ENCODE peak calls at places on chromosomes 7 and 10, in five cellular contexts. Y is H9, I is fibroblast of lung, F is cardiac muscle cell, P is ovary. X is an unnamed sample.

GRCh38 chr10:34528320-34528719 is 286.8 kb downstream of the PARD3 start:
- DNase-seq in Y (peak; percentile 73), I (peak; percentile 79), F (no peak), P (no peak), X (no peak)

GRCh38 chr7:140478361-140479061 is 794 bp downstream of the MKRN1 start:
- DNase-seq in Y (peak; percentile 44), I (peak; percentile 51), F (peak; percentile 71), P (peak; percentile 59), X (peak; percentile 37)

GRCh38 chr7:157875230-157876179 is 538.7 kb downstream of the DNAJB6 start:
- DNase-seq in Y (peak; percentile 80), I (no peak), F (peak; percentile 55), P (no peak), X (no peak)

GRCh38 chr7:3607847-3608246 is 306.8 kb downstream of the SDK1 start:
- DNase-seq in Y (no peak), I (no peak), F (no peak), P (no peak), X (no peak)

GRCh38 chr7:8290645-8291308 is 28.8 kb upstream of the ICA1 start:
- DNase-seq in Y (no peak), I (no peak), F (no peak), P (no peak), X (no peak)

GRCh38 chr7:120961638-120962173 is 11.1 kb downstream of the ING3 start:
- DNase-seq in Y (no peak), I (peak; percentile 14), F (no peak), P (no peak), X (no peak)

GRCh38 chr10:33314788-33315561 is 19.5 kb downstream of the NRP1 start:
- DNase-seq in Y (no peak), I (peak; percentile 89), F (no peak), P (no peak), X (no peak)

GRCh38 chr10:113939212-113939860 is 84.9 kb downstream of the NHLRC2 start:
- DNase-seq in Y (no peak), I (no peak), F (no peak), P (no peak), X (no peak)

GRCh38 chr10:126500185-126500584 is 111.9 kb upstream of the ADAM12 start:
- DNase-seq in Y (no peak), I (no peak), F (no peak), P (no peak), X (no peak)

GRCh38 chr7:46764100-46764941 is 817.6 kb downstream of the TNS3 start:
- DNase-seq in Y (no peak), I (peak; percentile 97), F (no peak), P (no peak), X (no peak)

GRCh38 chr7:131735151-131735550 is 178.7 kb upstream of the PODXL start:
- DNase-seq in Y (no peak), I (no peak), F (no peak), P (no peak), X (no peak)

GRCh38 chr10:90884414-90884813 is 12.6 kb downstream of the RPP30 start:
- DNase-seq in Y (no peak), I (peak; percentile 42), F (no peak), P (no peak), X (no peak)

GRCh38 chr10:24427678-24428409 is 218.9 kb downstream of the KIAA1217 start:
- DNase-seq in Y (no peak), I (no peak), F (no peak), P (no peak), X (no peak)

GRCh38 chr7:5284304-5285281 is 1.9 kb downstream of the SLC29A4 start:
- DNase-seq in Y (peak; percentile 87), I (peak; percentile 24), F (peak; percentile 82), P (peak; percentile 61), X (no peak)

GRCh38 chr10:65482848-65483247 is 1443.0 kb upstream of the LRRTM3 start:
- DNase-seq in Y (no peak), I (no peak), F (no peak), P (no peak), X (no peak)
- TF ChIP-seq CTCF in Y (no peak), I (no peak), F (no peak), P (no peak), X (no peak)

GRCh38 chr7:539731-540411 is 20.2 kb upstream of the PDGFA start:
- DNase-seq in Y (no peak), I (peak; percentile 52), F (no peak), P (no peak), X (no peak)
- H3K27ac ChIP-seq in Y (no peak overlapping the region), I (no peak overlapping the region), F (peak overlapping the region; percentile 23), P (no peak overlapping the region), X (no peak overlapping the region)

DNA sequence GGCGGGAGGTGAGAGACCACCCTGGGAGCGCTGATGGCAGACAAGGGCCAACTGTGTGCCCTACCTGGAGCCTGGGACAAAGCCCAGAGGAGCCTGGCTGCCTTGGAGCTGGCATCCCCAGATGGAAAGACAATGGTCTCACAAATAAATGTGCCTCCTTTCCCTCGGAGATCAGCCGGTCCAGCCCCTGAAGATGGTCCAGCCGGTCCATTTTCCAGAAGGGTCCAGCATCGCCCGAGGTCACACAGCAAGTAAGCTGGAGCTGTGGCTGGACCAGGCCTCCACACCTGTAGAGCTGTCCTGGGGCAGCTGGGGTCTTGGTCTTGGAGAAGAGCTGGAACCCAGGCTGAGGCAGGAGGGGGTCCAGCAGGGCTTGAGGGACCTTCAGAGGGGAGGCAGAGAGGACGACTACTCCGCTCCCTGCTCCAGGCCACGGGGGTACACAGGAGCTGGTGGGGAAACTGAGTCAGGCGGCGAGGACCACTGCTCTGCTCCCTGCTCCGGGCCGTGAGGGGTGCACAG is 3.6 kb downstream of the ELFN1 start:
- DNase-seq in Y (no peak), I (no peak), F (no peak), P (peak; percentile 7), X (no peak)
- H3K27me3 ChIP-seq in Y (peaks cover 14% of the 10 kb centered on the region), I (peaks cover 12% of the 10 kb centered on the region), F (no peaks in the 10 kb centered on the region), P (peaks cover 7% of the 10 kb centered on the region), X (peaks cover 4% of the 10 kb centered on the region)

GRCh38 chr7:41133700-41134099 is 569.2 kb downstream of the INHBA start:
- DNase-seq in Y (no peak), I (no peak), F (no peak), P (no peak), X (no peak)

GRCh38 chr7:41130021-41130420 is 572.9 kb downstream of the INHBA start:
- DNase-seq in Y (no peak), I (no peak), F (no peak), P (no peak), X (no peak)

GRCh38 chr7:41134242-41134872 is 568.5 kb downstream of the INHBA start:
- DNase-seq in Y (no peak), I (peak; percentile 11), F (peak; percentile 8), P (no peak), X (no peak)

GRCh38 chr7:41131956-41132355 is 570.9 kb downstream of the INHBA start:
- DNase-seq in Y (no peak), I (no peak), F (no peak), P (no peak), X (no peak)

DNA sequence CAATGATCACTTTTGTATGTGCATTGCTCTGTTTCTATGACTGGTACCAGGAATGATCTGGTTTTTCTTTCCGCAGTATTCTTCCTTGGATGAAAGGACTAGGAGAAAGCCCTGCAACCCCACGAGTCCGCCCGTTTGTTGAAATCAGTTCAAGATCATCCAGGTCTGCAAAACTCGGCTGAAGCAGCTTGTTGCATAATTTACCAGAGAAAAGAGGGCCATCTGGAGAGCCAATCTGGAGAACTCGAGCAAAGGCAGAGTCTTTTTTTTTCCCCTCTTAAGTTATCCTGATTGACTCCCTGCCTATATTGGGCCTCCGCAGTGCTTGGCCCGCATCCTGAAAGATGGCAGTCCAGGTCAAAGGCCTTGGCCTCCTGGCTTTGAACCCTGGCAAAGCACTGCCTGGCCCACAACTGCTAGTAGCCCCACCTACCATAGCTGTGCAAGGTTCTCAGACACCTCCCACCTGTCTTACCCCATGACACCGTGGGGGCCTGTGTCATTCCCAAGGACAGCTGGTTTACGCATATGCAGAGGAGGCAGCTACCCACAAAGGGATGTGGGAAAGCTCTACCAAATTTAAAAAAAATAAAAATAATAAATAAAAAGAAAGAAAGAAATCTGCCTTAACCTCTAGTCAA is 572.2 kb downstream of the INHBA start:
- DNase-seq in Y (peak; percentile 24), I (no peak), F (no peak), P (no peak), X (no peak)
- TF ChIP-seq CTCF in Y (no peak), I (no peak), F (no peak), P (no peak), X (no peak)

GRCh38 chr10:14916600-14916999 is 37.3 kb downstream of the DCLRE1C start:
- DNase-seq in Y (no peak), I (no peak), F (no peak), P (no peak), X (no peak)

GRCh38 chr10:14906765-14907164 is 28.1 kb downstream of the SUV39H2 start:
- DNase-seq in Y (no peak), I (no peak), F (no peak), P (no peak), X (no peak)

GRCh38 chr10:14905890-14906289 is 27.2 kb downstream of the SUV39H2 start:
- DNase-seq in Y (no peak), I (no peak), F (no peak), P (no peak), X (no peak)

GRCh38 chr10:14909101-14909500 is 30.4 kb downstream of the SUV39H2 start:
- DNase-seq in Y (no peak), I (no peak), F (no peak), P (no peak), X (no peak)

GRCh38 chr10:14910953-14911352 is 32.3 kb downstream of the SUV39H2 start:
- DNase-seq in Y (no peak), I (no peak), F (no peak), P (no peak), X (no peak)
- H3K27ac ChIP-seq in Y (no peak overlapping the region), I (no peak overlapping the region), F (no peak overlapping the region), P (no peak overlapping the region), X (no peak overlapping the region)

DNA sequence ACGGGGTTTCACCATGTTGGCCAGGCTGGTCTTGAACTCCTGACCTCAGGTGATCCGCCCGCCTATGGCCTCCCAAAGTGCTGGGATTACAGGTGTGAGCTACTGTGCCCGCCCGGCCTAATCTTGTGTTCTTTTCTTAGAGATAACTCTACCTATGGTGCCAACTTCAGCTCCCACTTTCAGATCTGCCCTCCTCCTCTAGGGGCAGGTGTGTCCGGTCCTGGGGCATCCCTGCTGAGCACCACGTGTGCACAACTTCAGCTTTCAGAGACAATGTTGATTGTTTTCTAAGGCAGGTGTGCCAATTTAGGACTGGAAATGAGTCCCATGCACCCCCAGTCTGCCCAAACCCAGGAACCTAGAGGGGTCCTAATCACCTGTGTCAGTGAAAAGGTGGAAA is 18.5 kb upstream of the FXYD4 start:
- DNase-seq in Y (no peak), I (no peak), F (no peak), P (no peak), X (no peak)
- H3K27me3 ChIP-seq in Y (no peaks in the 10 kb centered on the region), I (peaks cover 9% of the 10 kb centered on the region), F (no peaks in the 10 kb centered on the region), P (no peaks in the 10 kb centered on the region), X (no peaks in the 10 kb centered on the region)

GRCh38 chr10:23035569-23035968 is 59.8 kb upstream of the MSRB2 start:
- DNase-seq in Y (peak; percentile 65), I (no peak), F (peak; percentile 35), P (no peak), X (no peak)
- TF ChIP-seq CTCF in Y (peak; percentile 70), I (peak; percentile 39), F (peak; percentile 32), P (no peak), X (no peak)

X was measured in heart left ventricle.